ENCODE peak calls at places on chromosomes 13 and 19, in seven cellular contexts. H, Q, C, V, P, N and J are unnamed samples.
A peak's percentile ranks its signal among the peaks of the same experiment; 100 is the strongest.

GRCh38 chr19:13212759-13213330 is 62.6 kb downstream of the IER2 start:
- DNase-seq in P (peak; percentile 62), H (peak; percentile 43), Q (no peak), V (peak; percentile 68), N (no peak), C (no peak), J (no peak)

GRCh38 chr13:74015137-74015536 is 119.1 kb downstream of the KLF12 start:
- DNase-seq in V (no peak), P (no peak), N (no peak), Q (no peak), C (no peak), H (peak; percentile 39), J (no peak)

GRCh38 chr19:58054792-58055482 is 4.1 kb upstream of the ZNF135 start:
- DNase-seq in N (no peak), H (peak; percentile 2), V (no peak), P (no peak), Q (peak; percentile 68), C (no peak), J (no peak)

GRCh38 chr19:45152504-45153338 is 8.1 kb downstream of the NKPD1 start:
- DNase-seq in V (peak; percentile 37), N (peak; percentile 70), P (peak; percentile 49), H (peak; percentile 40), C (no peak), Q (no peak), J (no peak)

GRCh38 chr13:44917589-44918322 is 71.5 kb downstream of the NUFIP1 start:
- DNase-seq in N (peak; percentile 99), P (peak; percentile 96), V (peak; percentile 95), Q (peak; percentile 97), C (peak; percentile 97), H (peak; percentile 97), J (peak; percentile 93)

GRCh38 chr13:26873174-26873698 is 112.7 kb upstream of the GPR12 start:
- DNase-seq in H (no peak), N (no peak), P (no peak), Q (no peak), V (no peak), C (no peak), J (no peak)

GRCh38 chr13:67967031-67967430 is 736.9 kb upstream of the PCDH9 start:
- DNase-seq in P (no peak), C (no peak), N (no peak), Q (no peak), H (no peak), V (no peak), J (no peak)

GRCh38 chr19:3923912-3924311 is 9.0 kb upstream of the NMRK2 start:
- DNase-seq in P (no peak), H (no peak), N (no peak), C (no peak), V (no peak), Q (no peak), J (no peak)

GRCh38 chr19:40714519-40715299 is 2.0 kb downstream of the COQ8B start:
- DNase-seq in C (peak; percentile 92), H (peak; percentile 89), V (peak; percentile 98), N (peak; percentile 96), P (peak; percentile 95), Q (peak; percentile 91), J (peak; percentile 96)

GRCh38 chr13:38042771-38043170 is 173.2 kb upstream of the TRPC4 start:
- DNase-seq in Q (no peak), C (no peak), P (no peak), N (no peak), H (peak; percentile 26), V (no peak), J (no peak)

GRCh38 chr13:40148103-40148502 is 492.6 kb downstream of the COG6 start:
- DNase-seq in H (no peak), V (no peak), N (no peak), C (no peak), Q (no peak), P (peak; percentile 55), J (no peak)

GRCh38 chr13:52003551-52003950 is 7.7 kb downstream of the ATP7B start:
- DNase-seq in C (no peak), H (no peak), P (no peak), V (no peak), Q (no peak), N (no peak), J (no peak)

GRCh38 chr13:31045621-31046081 is 113.2 kb downstream of the TEX26 start:
- DNase-seq in N (no peak), Q (no peak), C (no peak), H (peak; percentile 97), P (no peak), V (peak; percentile 92), J (no peak)

GRCh38 chr13:95676100-95676774 is 702 bp upstream of the DNAJC3 start:
- DNase-seq in C (no peak), V (peak; percentile 68), N (no peak), H (peak; percentile 39), Q (peak; percentile 39), P (peak; percentile 33), J (no peak)

GRCh38 chr19:13856530-13856929 is 20.4 kb upstream of the NANOS3 start:
- DNase-seq in P (no peak), Q (no peak), V (no peak), H (no peak), C (no peak), N (no peak), J (no peak)

GRCh38 chr13:29743229-29743786 is 107.1 kb downstream of the UBL3 start:
- DNase-seq in H (peak; percentile 79), P (no peak), C (no peak), Q (no peak), V (no peak), N (no peak), J (no peak)

GRCh38 chr13:79765331-79765730 is 284.4 kb downstream of the NDFIP2 start:
- DNase-seq in H (no peak), Q (no peak), P (no peak), C (no peak), N (no peak), V (no peak), J (no peak)

GRCh38 chr19:15421726-15422260 is 3.0 kb upstream of the AKAP8L start:
- DNase-seq in V (no peak), Q (peak; percentile 64), P (no peak), C (no peak), H (no peak), N (no peak), J (peak; percentile 15)